ENCODE peak calls at places on chromosomes 11 and 22, in nine cellular contexts. A is IMR-90, F is colonic mucosa, C is left ventricle myocardium inferior, X is spleen, G is coronary artery, T is lung, O is RWPE2, N is AG10803. W is an unnamed sample.

GRCh38 chr11:10317776-10318526 is 13.1 kb downstream of the ADM start:
- DNase-seq in A (no peak), F (no peak), C (no peak), X (no peak), G (no peak), T (no peak), O (no peak), N (no peak), W (no peak)

GRCh38 chr11:69746780-69747742 is 28.1 kb downstream of the FGF4 start:
- DNase-seq in A (no peak), F (no peak), C (no peak), X (no peak), G (no peak), T (no peak), O (no peak), N (no peak), W (no peak)

GRCh38 chr22:20172038-20172613 is 21.3 kb upstream of the CCDC188 start:
- DNase-seq in A (no peak), F (no peak), C (no peak), X (no peak), G (no peak), T (no peak), O (no peak), N (no peak), W (no peak)

GRCh38 chr22:19806213-19807160 is 45.9 kb downstream of the TBX1 start:
- DNase-seq in A (no peak), F (peak; percentile 92), C (peak; percentile 12), X (peak; percentile 70), G (no peak), T (peak; percentile 74), O (peak; percentile 96), N (no peak), W (no peak)

GRCh38 chr11:64077607-64078006 is 41.9 kb downstream of the FLRT1 start:
- DNase-seq in A (no peak), F (no peak), C (no peak), X (no peak), G (no peak), T (no peak), O (no peak), N (no peak), W (no peak)

GRCh38 chr11:101775033-101775432 is 139.8 kb upstream of the CEP126 start:
- DNase-seq in A (peak; percentile 92), F (no peak), C (no peak), X (no peak), G (no peak), T (no peak), O (no peak), N (no peak), W (no peak)

GRCh38 chr22:26432619-26433311 is 3.7 kb downstream of the ASPHD2 start:
- DNase-seq in A (no peak), F (no peak), C (no peak), X (no peak), G (no peak), T (no peak), O (no peak), N (no peak), W (no peak)

GRCh38 chr11:70699294-70700221 is 301.2 kb downstream of the CTTN start:
- DNase-seq in A (no peak), F (no peak), C (no peak), X (peak; percentile 37), G (no peak), T (no peak), O (no peak), N (no peak), W (no peak)

GRCh38 chr11:126501641-126502040 is 146.2 kb downstream of the ST3GAL4 start:
- DNase-seq in A (no peak), F (no peak), C (no peak), X (no peak), G (no peak), T (no peak), O (no peak), N (no peak), W (no peak)

GRCh38 chr11:133127746-133128145 is 404.6 kb downstream of the OPCML start:
- DNase-seq in A (no peak), F (no peak), C (no peak), X (no peak), G (no peak), T (no peak), O (no peak), N (no peak), W (no peak)

GRCh38 chr11:125968363-125968762 is 22.5 kb downstream of the VSIG10L2 start:
- DNase-seq in A (no peak), F (no peak), C (no peak), X (no peak), G (no peak), T (no peak), O (no peak), N (no peak), W (no peak)

GRCh38 chr11:19646308-19646707 is 66.3 kb upstream of the NAV2 start:
- DNase-seq in A (peak; percentile 30), F (no peak), C (no peak), X (no peak), G (no peak), T (no peak), O (no peak), N (peak; percentile 71), W (no peak)

GRCh38 chr11:116893906-116894305 is 56.5 kb upstream of the APOA1 start:
- DNase-seq in A (no peak), F (no peak), C (no peak), X (no peak), G (no peak), T (no peak), O (no peak), N (no peak), W (no peak)

GRCh38 chr11:103648054-103648453 is 388.4 kb upstream of the DDI1 start:
- DNase-seq in A (no peak), F (no peak), C (no peak), X (no peak), G (no peak), T (no peak), O (no peak), N (no peak), W (no peak)

GRCh38 chr11:110389946-110390345 is 39.8 kb upstream of the FDX1 start:
- DNase-seq in A (no peak), F (no peak), C (no peak), X (no peak), G (no peak), T (no peak), O (no peak), N (no peak), W (no peak)
- H3K4me3 ChIP-seq in A (no peak overlapping the region), F (no peak overlapping the region), C (no peak overlapping the region), X (no peak overlapping the region), G (no peak overlapping the region), T (no peak overlapping the region), O (no peak overlapping the region), N (no peak overlapping the region), W (no peak overlapping the region)

GRCh38 chr11:107179829-107180228 is 161.6 kb upstream of the GUCY1A2 start:
- DNase-seq in A (no peak), F (no peak), C (no peak), X (no peak), G (no peak), T (no peak), O (no peak), N (no peak), W (no peak)
- TF ChIP-seq CTCF in A (no peak), F (no peak), C (no peak), X (no peak), G (no peak), T (no peak), O (no peak), N (no peak), W (no peak)

DNA sequence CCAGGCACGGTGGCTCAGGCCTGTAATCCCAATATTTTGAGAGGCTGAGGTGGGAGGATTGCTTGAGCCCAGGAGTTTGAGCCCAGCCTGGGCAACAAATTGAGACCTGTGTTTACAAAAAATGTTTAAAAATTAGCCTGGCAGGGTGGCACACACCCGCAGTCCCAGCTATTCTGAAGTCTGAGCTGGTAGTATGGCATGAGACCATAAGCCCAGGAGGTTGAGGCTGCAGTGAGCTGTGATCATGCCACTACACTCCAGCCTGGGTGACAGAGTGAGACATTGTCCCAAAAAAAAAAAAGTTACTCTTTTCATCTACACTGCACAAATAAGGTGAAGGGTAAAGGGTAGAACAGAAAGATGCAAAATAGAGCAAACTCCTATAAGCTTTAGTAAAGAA is 22.3 kb upstream of the PPP2R1B start:
- DNase-seq in A (no peak), F (no peak), C (no peak), X (no peak), G (no peak), T (no peak), O (no peak), N (no peak), W (no peak)
- H3K4me3 ChIP-seq in A (no peak overlapping the region), F (no peak overlapping the region), C (no peak overlapping the region), X (no peak overlapping the region), G (no peak overlapping the region), T (no peak overlapping the region), O (no peak overlapping the region), N (no peak overlapping the region), W (no peak overlapping the region)

GRCh38 chr11:73315288-73316020 is 7.4 kb downstream of the ARHGEF17 start:
- DNase-seq in A (no peak), F (no peak), C (no peak), X (no peak), G (no peak), T (no peak), O (no peak), N (no peak), W (no peak)

GRCh38 chr11:73313652-73314051 is 5.6 kb downstream of the ARHGEF17 start:
- DNase-seq in A (no peak), F (no peak), C (no peak), X (no peak), G (no peak), T (no peak), O (no peak), N (no peak), W (no peak)

GRCh38 chr11:73312806-73313403 is 4.8 kb downstream of the ARHGEF17 start:
- DNase-seq in A (peak; percentile 72), F (no peak), C (no peak), X (no peak), G (no peak), T (no peak), O (no peak), N (peak; percentile 74), W (no peak)

GRCh38 chr11:73316422-73316821 is 8.3 kb downstream of the ARHGEF17 start:
- DNase-seq in A (no peak), F (no peak), C (no peak), X (no peak), G (no peak), T (no peak), O (no peak), N (no peak), W (no peak)

DNA sequence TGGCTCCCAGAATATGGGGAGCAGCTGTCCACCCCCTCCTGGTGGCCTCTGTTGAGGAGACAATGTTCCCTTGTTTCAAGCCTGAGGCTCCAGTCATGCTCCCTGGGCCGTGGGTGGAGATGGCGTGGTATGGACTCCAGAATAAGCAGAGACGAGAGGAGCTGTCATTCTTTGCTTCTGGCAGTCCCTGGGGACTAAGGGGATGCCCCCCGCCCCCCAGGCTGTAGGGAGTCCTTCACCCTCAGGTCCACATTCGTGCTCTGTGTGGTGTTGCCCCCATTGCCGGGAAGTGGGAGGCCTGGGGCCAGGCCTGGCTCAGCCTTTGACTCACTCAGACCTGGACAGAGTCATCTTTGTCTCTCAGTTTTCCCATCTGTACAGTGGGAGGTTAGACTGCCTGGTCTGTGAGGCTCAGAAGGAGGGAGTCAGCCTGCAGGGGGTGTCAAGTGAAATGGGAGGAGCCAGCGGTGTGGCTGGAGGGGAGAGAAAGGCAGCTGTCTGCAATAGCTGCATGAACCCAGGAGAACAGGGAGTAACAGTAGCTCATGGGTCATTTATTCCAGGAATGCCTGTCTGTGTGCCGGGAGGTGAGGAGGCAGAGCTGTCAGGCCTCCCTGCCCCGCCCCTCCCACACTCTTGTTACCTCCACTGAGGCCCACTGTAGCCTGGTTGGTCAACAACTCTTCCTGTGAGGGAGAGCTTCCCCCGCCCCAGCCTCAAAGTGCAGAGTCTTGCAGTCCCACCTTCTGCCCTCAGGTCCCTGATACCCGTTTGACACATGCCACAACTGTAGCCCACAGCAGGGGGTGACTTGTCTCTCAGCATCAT is 6.3 kb downstream of the ARHGEF17 start:
- DNase-seq in A (peak; percentile 72), F (no peak), C (peak; percentile 49), X (no peak), G (no peak), T (peak; percentile 51), O (no peak), N (peak; percentile 50), W (no peak)
- TF ChIP-seq CTCF in A (no peak), F (no peak), C (no peak), X (no peak), G (no peak), T (no peak), O (no peak), N (peak; percentile 5), W (no peak)

W was measured in HFF-Myc.